ENCODE peak calls at places on chromosomes 7 and 10, in six cellular contexts. C is AG09309; M is brain microvascular endothelial cell; Y is CD8-positive, alpha-beta T cell; X is stimulated activated CD4-positive, alpha-beta T cell treated with anti-CD3 and anti-CD28 coated beads, Interleukin-15, amount 100 ng/mL, for 48 hours; A is heart left ventricle. O is an unnamed sample.

GRCh38 chr10:89837173-89838001 is 136.0 kb downstream of the KIF20B start:
- DNase-seq in X (no peak), C (no peak), M (no peak), A (peak; percentile 66), Y (peak; percentile 63), O (no peak)

GRCh38 chr10:68333905-68334431 is 1.2 kb upstream of the PBLD start:
- DNase-seq in X (no peak), C (no peak), A (no peak), M (no peak), Y (no peak), O (no peak)

GRCh38 chr10:129759214-129760002 is 204.7 kb downstream of the EBF3 start:
- DNase-seq in Y (peak; percentile 36), M (no peak), A (no peak), C (no peak), X (no peak), O (no peak)

GRCh38 chr7:149741629-149742028 is 31.8 kb downstream of the ZNF467 start:
- DNase-seq in C (peak; percentile 5), A (no peak), Y (no peak), M (no peak), X (no peak), O (no peak)

GRCh38 chr7:95811846-95812445 is 39.6 kb downstream of the DYNC1I1 start:
- DNase-seq in C (no peak), M (no peak), A (no peak), X (no peak), Y (no peak), O (no peak)

GRCh38 chr7:131149840-131150239 is 177.8 kb upstream of the MKLN1 start:
- DNase-seq in X (no peak), Y (no peak), A (no peak), M (no peak), C (no peak), O (no peak)

GRCh38 chr10:86139066-86139657 is 227.4 kb downstream of the GRID1 start:
- DNase-seq in X (peak; percentile 14), M (no peak), Y (no peak), C (no peak), A (no peak), O (no peak)

GRCh38 chr10:61975107-61975932 is 73.8 kb downstream of the ARID5B start:
- DNase-seq in M (peak; percentile 54), X (no peak), A (no peak), Y (no peak), C (peak; percentile 55), O (peak; percentile 28)

GRCh38 chr7:128911441-128912031 is 1.0 kb upstream of the KCP start:
- DNase-seq in Y (no peak), M (no peak), X (no peak), C (no peak), A (no peak), O (no peak)

GRCh38 chr7:49783446-49783845 is 10.0 kb downstream of the VWC2 start:
- DNase-seq in X (no peak), A (no peak), Y (no peak), M (no peak), C (no peak), O (no peak)

GRCh38 chr10:53489783-53490182 is 717.2 kb upstream of the MBL2 start:
- DNase-seq in X (no peak), M (no peak), A (no peak), Y (no peak), C (no peak), O (no peak)

GRCh38 chr10:27153325-27153724 is 859 bp downstream of the YME1L1 start:
- DNase-seq in C (no peak), M (no peak), A (no peak), X (no peak), Y (no peak), O (no peak)

GRCh38 chr7:155169498-155170065 is 99.5 kb downstream of the HTR5A start:
- DNase-seq in X (no peak), A (no peak), M (no peak), Y (no peak), C (no peak), O (no peak)

GRCh38 chr7:131533566-131534561 is 22.6 kb downstream of the PODXL start:
- DNase-seq in Y (no peak), A (peak; percentile 32), M (no peak), C (no peak), X (no peak), O (no peak)

GRCh38 chr7:42155836-42156540 is 81.0 kb downstream of the GLI3 start:
- DNase-seq in M (no peak), A (no peak), C (no peak), Y (no peak), X (no peak), O (no peak)

GRCh38 chr7:79453558-79454324 is at the start of gene MAGI2:
- DNase-seq in A (peak; percentile 89), X (no peak), Y (no peak), M (peak; percentile 84), C (peak; percentile 80), O (no peak)

GRCh38 chr7:128017880-128018845 is 13.1 kb downstream of the LRRC4 start:
- DNase-seq in M (no peak), Y (no peak), C (no peak), X (no peak), A (no peak), O (no peak)

GRCh38 chr10:78471723-78472541 is 438.3 kb downstream of the RPS24 start:
- DNase-seq in X (no peak), M (no peak), Y (peak; percentile 37), C (no peak), A (no peak), O (no peak)

GRCh38 chr7:17674166-17674955 is 265.9 kb downstream of the SNX13 start:
- DNase-seq in M (no peak), X (no peak), C (no peak), A (no peak), Y (no peak), O (no peak)

GRCh38 chr10:72316748-72317435 is 37.8 kb downstream of the DNAJB12 start:
- DNase-seq in Y (peak; percentile 83), M (no peak), C (no peak), X (no peak), A (peak; percentile 88), O (no peak)

GRCh38 chr10:48442090-48442808 is 135.8 kb downstream of the MAPK8 start:
- DNase-seq in Y (peak; percentile 38), X (no peak), C (no peak), A (no peak), M (no peak), O (no peak)

GRCh38 chr10:49602380-49603023 is 7.6 kb upstream of the SLC18A3 start:
- DNase-seq in C (no peak), Y (no peak), A (no peak), X (no peak), M (no peak), O (no peak)

GRCh38 chr7:43201912-43202311 is 89.5 kb downstream of the HECW1 start:
- DNase-seq in A (no peak), C (no peak), Y (no peak), X (no peak), M (peak; percentile 35), O (no peak)

GRCh38 chr7:101941481-101942383 is 124.3 kb downstream of the CUX1 start:
- DNase-seq in A (no peak), C (no peak), Y (no peak), M (peak; percentile 59), X (no peak), O (peak; percentile 35)

GRCh38 chr10:47288916-47289495 is 11.0 kb upstream of the GDF10 start:
- DNase-seq in M (no peak), X (no peak), A (no peak), C (no peak), Y (peak; percentile 34), O (no peak)

GRCh38 chr7:51823437-51823836 is 506.8 kb upstream of the COBL start:
- DNase-seq in A (no peak), M (no peak), Y (no peak), C (no peak), X (no peak), O (no peak)

GRCh38 chr7:84510501-84510900 is 315.9 kb upstream of the SEMA3A start:
- DNase-seq in A (no peak), C (no peak), X (no peak), M (no peak), Y (no peak), O (no peak)

GRCh38 chr10:533611-534566 is 155.6 kb downstream of the DIP2C start:
- DNase-seq in C (no peak), A (no peak), X (no peak), M (no peak), Y (no peak), O (no peak)

GRCh38 chr7:134502463-134502862 is 24.9 kb upstream of the AKR1B10 start:
- DNase-seq in Y (no peak), A (no peak), X (no peak), M (peak; percentile 30), C (peak; percentile 47), O (no peak)

GRCh38 chr7:91046322-91047088 is 217.7 kb upstream of the FZD1 start:
- DNase-seq in A (no peak), Y (no peak), X (no peak), M (no peak), C (no peak), O (no peak)

GRCh38 chr7:1081336-1081735 is 6.6 kb upstream of the GPER1 start:
- DNase-seq in A (no peak), X (no peak), M (no peak), C (no peak), Y (no peak), O (no peak)

GRCh38 chr7:48089415-48089975 is 430 bp downstream of the UPP1 start:
- DNase-seq in C (no peak), X (no peak), Y (peak; percentile 80), M (no peak), A (no peak), O (no peak)

GRCh38 chr7:82897500-82897899 is 265.2 kb downstream of the PCLO start:
- DNase-seq in M (no peak), C (no peak), X (no peak), Y (no peak), A (no peak), O (no peak)